ENCODE peak calls at places on chromosomes 2 and 18, in nine cellular contexts. E, K, A, X, Z, P, I, G and D are unnamed samples.

GRCh38 chr18:23059541-23060465 is 75.5 kb upstream of the CABLES1 start:
- DNase-seq in E (no peak), K (no peak), A (no peak), X (no peak), Z (no peak), P (no peak), I (no peak), G (no peak), D (no peak)

GRCh38 chr18:13836559-13836958 is 12.6 kb downstream of the MC5R start:
- DNase-seq in E (no peak), K (no peak), A (no peak), X (no peak), Z (no peak), P (no peak), I (no peak), G (no peak), D (no peak)

GRCh38 chr2:9167718-9168657 is 38.6 kb upstream of the ASAP2 start:
- DNase-seq in E (no peak), K (no peak), A (no peak), X (no peak), Z (no peak), P (no peak), I (no peak), G (no peak), D (no peak)

GRCh38 chr18:11040823-11041712 is 108.3 kb downstream of the PIEZO2 start:
- DNase-seq in E (no peak), K (no peak), A (peak), X (peak), Z (peak), P (no peak), I (peak), G (peak), D (no peak)

GRCh38 chr2:85796549-85797262 is 42.9 kb downstream of the ATOH8 start:
- DNase-seq in E (no peak), K (no peak), A (peak), X (no peak), Z (no peak), P (no peak), I (no peak), G (peak), D (no peak)

GRCh38 chr18:42437646-42438045 is 482.6 kb downstream of the PIK3C3 start:
- DNase-seq in E (no peak), K (no peak), A (no peak), X (no peak), Z (no peak), P (no peak), I (no peak), G (no peak), D (no peak)

GRCh38 chr2:120228503-120228902 is 5.3 kb upstream of the TMEM185B start:
- DNase-seq in E (no peak), K (no peak), A (no peak), X (no peak), Z (no peak), P (no peak), I (peak), G (no peak), D (no peak)

GRCh38 chr2:182767578-182767977 is 51.5 kb downstream of the DNAJC10 start:
- DNase-seq in E (no peak), K (no peak), A (peak), X (no peak), Z (peak), P (no peak), I (no peak), G (no peak), D (no peak)

GRCh38 chr2:159326569-159327255 is 40.2 kb upstream of the WDSUB1 start:
- DNase-seq in E (no peak), K (no peak), A (no peak), X (no peak), Z (no peak), P (no peak), I (peak), G (no peak), D (no peak)

GRCh38 chr2:200193331-200193730 is 113.2 kb upstream of the SPATS2L start:
- DNase-seq in E (no peak), K (no peak), A (peak), X (no peak), Z (no peak), P (no peak), I (no peak), G (no peak), D (no peak)

GRCh38 chr2:207163053-207163814 is 2.5 kb downstream of the KLF7 start:
- DNase-seq in E (peak), K (no peak), A (no peak), X (no peak), Z (peak), P (no peak), I (no peak), G (no peak), D (no peak)

GRCh38 chr2:206431439-206431838 is 11.9 kb upstream of the ADAM23 start:
- DNase-seq in E (no peak), K (no peak), A (no peak), X (no peak), Z (no peak), P (no peak), I (no peak), G (no peak), D (no peak)